ENCODE peak calls at places on chromosomes 1 and 21, in six cellular contexts. N is spleen, W is IMR-90, Q is K562, P is sigmoid colon, Z is suprapubic skin. U is an unnamed sample.

GRCh38 chr1:101330427-101331130 is 93.8 kb downstream of the S1PR1 start:
- DNase-seq in N (no peak), W (no peak), Q (no peak), P (no peak), Z (no peak), U (no peak)

GRCh38 chr1:37410080-37410479 is 64.3 kb upstream of the ZC3H12A start:
- DNase-seq in N (peak; percentile 15), W (no peak), Q (peak; percentile 76), P (no peak), Z (no peak), U (no peak)

GRCh38 chr1:202093856-202094255 is 28.9 kb upstream of the GPR37L1 start:
- DNase-seq in N (no peak), W (no peak), Q (no peak), P (no peak), Z (no peak), U (no peak)

GRCh38 chr1:220789532-220790147 is 2.9 kb downstream of the MTARC1 start:
- DNase-seq in N (no peak), W (no peak), Q (no peak), P (no peak), Z (no peak), U (no peak)

GRCh38 chr1:161013104-161013590 is 7.8 kb downstream of the F11R start:
- DNase-seq in N (no peak), W (peak; percentile 21), Q (peak; percentile 34), P (no peak), Z (no peak), U (no peak)

GRCh38 chr1:160326393-160326792 is 16.7 kb downstream of the COPA start:
- DNase-seq in N (no peak), W (no peak), Q (no peak), P (no peak), Z (no peak), U (no peak)

GRCh38 chr1:26529655-26530539 is at the start of gene RPS6KA1:
- DNase-seq in N (peak; percentile 93), W (peak; percentile 11), Q (peak; percentile 97), P (no peak), Z (no peak), U (peak; percentile 64)

GRCh38 chr1:147837129-147837776 is 65.3 kb upstream of the GJA8 start:
- DNase-seq in N (no peak), W (no peak), Q (no peak), P (no peak), Z (no peak), U (no peak)

GRCh38 chr21:14480601-14481000 is 65.5 kb downstream of the SAMSN1 start:
- DNase-seq in N (no peak), W (no peak), Q (no peak), P (no peak), Z (no peak), U (no peak)

GRCh38 chr1:153697873-153698647 is 19.6 kb downstream of the NPR1 start:
- DNase-seq in N (peak; percentile 78), W (no peak), Q (peak; percentile 74), P (peak; percentile 81), Z (no peak), U (peak; percentile 24)

GRCh38 chr21:38352536-38353219 is 95.9 kb downstream of the KCNJ15 start:
- DNase-seq in N (no peak), W (peak; percentile 76), Q (peak; percentile 65), P (no peak), Z (peak; percentile 79), U (peak; percentile 69)

GRCh38 chr21:27108228-27108627 is 141.3 kb upstream of the ADAMTS5 start:
- DNase-seq in N (no peak), W (peak; percentile 3), Q (no peak), P (no peak), Z (no peak), U (no peak)

GRCh38 chr21:43937898-43938309 is 72.9 kb downstream of the AGPAT3 start:
- DNase-seq in N (no peak), W (no peak), Q (no peak), P (no peak), Z (no peak), U (no peak)
- TF ChIP-seq POLR2A in N (no peak), W (no peak), Q (no peak), P (no peak), Z (no peak), U (no peak)

GRCh38 chr1:65149753-65150463 is 1.9 kb downstream of the AK4 start:
- DNase-seq in N (no peak), W (no peak), Q (no peak), P (no peak), Z (no peak), U (no peak)

GRCh38 chr1:65148548-65149390 is 766 bp downstream of the AK4 start:
- DNase-seq in N (peak; percentile 78), W (peak; percentile 19), Q (peak; percentile 51), P (peak; percentile 85), Z (no peak), U (no peak)

GRCh38 chr1:65146908-65147423 is 1.0 kb upstream of the AK4 start:
- DNase-seq in N (no peak), W (no peak), Q (no peak), P (no peak), Z (no peak), U (no peak)

GRCh38 chr1:65149391-65149729 is 1.4 kb downstream of the AK4 start:
- DNase-seq in N (no peak), W (no peak), Q (no peak), P (no peak), Z (no peak), U (no peak)

GRCh38 chr1:65147424-65148177 is 402 bp upstream of the AK4 start:
- DNase-seq in N (peak; percentile 81), W (no peak), Q (peak; percentile 73), P (peak; percentile 69), Z (peak; percentile 79), U (peak; percentile 28)
- H3K4me3 ChIP-seq in N (peak overlapping the region; percentile 64), W (peak overlapping the region; percentile 98), Q (peak overlapping the region; percentile 64), P (peak overlapping the region; percentile 62), Z (peak overlapping the region; percentile 92), U (peak overlapping the region; percentile 18)

GRCh38 chr1:63622847-63623566 is 29.8 kb downstream of the PGM1 start:
- DNase-seq in N (no peak), W (no peak), Q (no peak), P (no peak), Z (no peak), U (no peak)
- TF ChIP-seq CTCF in N (no peak), W (no peak), Q (no peak), P (no peak), Z (no peak), U (no peak)

DNA sequence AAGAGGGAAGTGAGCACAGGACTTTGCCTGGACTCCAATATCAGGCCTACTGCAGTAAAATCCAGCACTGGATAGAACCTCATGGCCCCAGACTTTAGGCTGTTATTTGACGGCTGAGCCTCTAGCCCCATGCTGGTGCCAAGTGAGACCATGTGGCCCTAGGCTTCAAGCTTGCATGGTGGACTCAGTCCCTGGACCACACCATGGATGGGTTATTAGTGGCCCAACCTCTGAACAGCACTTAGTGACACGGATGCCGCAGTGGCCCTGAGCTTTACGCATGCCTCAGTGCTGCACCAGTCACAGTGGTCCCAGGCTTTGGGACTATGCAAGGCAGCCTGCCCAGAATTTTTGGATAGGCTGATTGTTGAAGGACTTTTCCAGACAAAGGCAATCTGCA is 13.0 kb downstream of the IFI44L start:
- DNase-seq in N (peak; percentile 50), W (no peak), Q (no peak), P (no peak), Z (no peak), U (no peak)
- TF ChIP-seq POLR2A in N (no peak), W (no peak), Q (no peak), P (no peak), Z (no peak), U (no peak)

DNA sequence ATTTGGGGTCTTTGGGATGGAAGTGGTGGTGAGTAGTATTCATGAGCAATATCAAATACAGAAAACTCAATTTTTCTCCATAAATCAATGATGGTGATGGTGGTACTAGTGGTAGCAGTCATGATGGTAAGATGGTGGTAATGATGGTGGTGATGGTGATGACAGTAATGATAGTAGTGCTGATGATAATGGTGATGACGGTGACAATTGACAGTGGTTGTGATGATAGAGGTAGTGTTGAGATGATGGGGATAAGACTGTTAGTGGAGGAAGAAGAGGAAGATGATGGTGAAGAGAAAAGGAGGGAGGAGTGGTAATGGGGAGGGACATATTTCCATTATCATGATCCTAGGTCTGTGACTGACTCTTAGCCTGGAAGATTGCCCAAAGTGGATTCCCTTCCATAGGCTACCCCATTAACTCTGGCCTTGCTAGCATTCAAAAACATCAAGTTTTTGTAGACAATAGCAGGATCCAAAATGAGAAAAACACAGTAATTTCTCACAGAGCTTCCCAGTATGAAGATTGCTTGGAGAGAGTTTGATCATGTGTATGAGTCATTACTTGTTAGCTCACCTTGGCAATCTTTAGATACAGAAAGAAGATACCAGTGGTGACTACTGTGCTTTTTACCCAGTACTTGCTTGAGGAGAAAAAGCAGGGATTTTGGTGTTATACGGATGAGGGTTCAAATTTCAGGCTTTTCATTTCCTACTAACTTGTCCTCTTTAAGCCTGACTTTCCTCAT is 93.9 kb downstream of the ATP1A1 start:
- DNase-seq in N (no peak), W (no peak), Q (no peak), P (no peak), Z (no peak), U (no peak)
- H3K4me3 ChIP-seq in N (no peak overlapping the region), W (no peak overlapping the region), Q (no peak overlapping the region), P (no peak overlapping the region), Z (no peak overlapping the region), U (no peak overlapping the region)

DNA sequence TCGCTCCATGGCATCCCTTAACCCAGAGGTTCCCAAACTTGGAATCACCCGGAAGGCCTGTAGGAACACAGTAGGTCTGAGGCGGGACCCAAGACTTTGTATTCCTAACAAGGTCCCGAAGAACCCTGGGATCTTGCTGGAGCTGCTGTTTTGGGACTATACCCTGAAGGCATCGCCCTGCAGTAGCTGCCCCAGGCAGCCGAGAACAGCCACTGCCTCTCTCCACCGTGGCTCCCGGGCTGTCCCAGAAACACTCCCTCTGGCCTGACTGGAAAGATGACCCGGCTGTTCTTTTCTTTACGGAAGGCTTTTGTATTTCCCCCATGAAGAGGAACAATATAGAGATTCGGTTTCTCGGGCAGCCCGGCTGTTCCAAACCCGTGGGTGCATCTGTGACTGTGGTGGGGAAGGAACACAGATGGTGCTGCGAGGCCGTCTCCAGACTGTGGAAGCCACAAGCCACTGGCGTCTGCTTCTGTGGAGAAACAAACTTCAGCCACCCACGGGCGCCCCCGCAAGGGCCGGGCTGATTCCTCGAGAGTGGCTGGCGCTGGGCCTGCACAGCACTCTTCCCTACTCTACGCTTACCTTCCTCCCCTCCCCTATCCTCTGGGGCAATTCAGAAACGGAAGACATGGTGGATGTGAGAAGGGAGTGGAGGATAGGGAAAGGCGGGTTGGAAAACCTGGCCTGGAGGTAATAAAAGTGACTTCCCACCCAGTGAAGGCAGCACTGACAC is 33.8 kb upstream of the VASH2 start:
- DNase-seq in N (peak; percentile 74), W (peak; percentile 22), Q (peak; percentile 51), P (no peak), Z (no peak), U (no peak)
- TF ChIP-seq CTCF in N (no peak), W (no peak), Q (peak; percentile 18), P (no peak), Z (no peak), U (no peak)

GRCh38 chr1:224333939-224334701 is 4.1 kb upstream of the NVL start:
- DNase-seq in N (no peak), W (peak; percentile 47), Q (peak; percentile 40), P (no peak), Z (no peak), U (no peak)
- TF ChIP-seq POLR2A in N (no peak), W (no peak), Q (no peak), P (no peak), Z (no peak), U (no peak)

U was measured in body of pancreas.